ENCODE peak calls at places on chromosomes 7 and 10, in eight cellular contexts. One of them, this sample, is unnamed.
A peak's percentile ranks its signal among the peaks of the same experiment; 100 is the strongest.

GRCh38 chr7:151201751-151202150 is 8.5 kb downstream of the H2BK1 start:
- DNase-seq in natural killer cell: no peak
- DNase-seq in GM13977: no peak
- DNase-seq in neural crest cell: no peak
- DNase-seq in lower lobe of right lung: no peak
- DNase-seq in AG04450: no peak
- DNase-seq in BE2C: no peak
- DNase-seq in nephron progenitor cell: no peak
- DNase-seq in this sample: no peak

GRCh38 chr7:10343108-10343507 is 630.6 kb upstream of the PHF14 start:
- DNase-seq in natural killer cell: no peak
- DNase-seq in GM13977: no peak
- DNase-seq in neural crest cell: no peak
- DNase-seq in lower lobe of right lung: no peak
- DNase-seq in AG04450: no peak
- DNase-seq in BE2C: no peak
- DNase-seq in nephron progenitor cell: no peak
- DNase-seq in this sample: no peak

GRCh38 chr7:151623766-151624165 is 104.1 kb upstream of the RHEB start:
- DNase-seq in natural killer cell: no peak
- DNase-seq in GM13977: no peak
- DNase-seq in neural crest cell: no peak
- DNase-seq in lower lobe of right lung: no peak
- DNase-seq in AG04450: no peak
- DNase-seq in BE2C: no peak
- DNase-seq in nephron progenitor cell: no peak
- DNase-seq in this sample: no peak

GRCh38 chr10:44030132-44030531 is 354.8 kb downstream of the CXCL12 start:
- DNase-seq in natural killer cell: no peak
- DNase-seq in GM13977: peak; percentile 60
- DNase-seq in neural crest cell: no peak
- DNase-seq in lower lobe of right lung: no peak
- DNase-seq in AG04450: no peak
- DNase-seq in BE2C: no peak
- DNase-seq in nephron progenitor cell: no peak
- DNase-seq in this sample: no peak

GRCh38 chr7:25259487-25260243 is 31.4 kb upstream of the NPVF start:
- DNase-seq in natural killer cell: peak; percentile 33
- DNase-seq in GM13977: peak; percentile 56
- DNase-seq in neural crest cell: peak; percentile 68
- DNase-seq in lower lobe of right lung: peak; percentile 49
- DNase-seq in AG04450: peak; percentile 53
- DNase-seq in BE2C: peak; percentile 67
- DNase-seq in nephron progenitor cell: peak; percentile 64
- DNase-seq in this sample: peak; percentile 44

GRCh38 chr10:121232494-121232893 is 365.8 kb downstream of the FGFR2 start:
- DNase-seq in natural killer cell: no peak
- DNase-seq in GM13977: no peak
- DNase-seq in neural crest cell: no peak
- DNase-seq in lower lobe of right lung: no peak
- DNase-seq in AG04450: no peak
- DNase-seq in BE2C: no peak
- DNase-seq in nephron progenitor cell: no peak
- DNase-seq in this sample: no peak

GRCh38 chr7:50619684-50620083 is 54.5 kb upstream of the DDC start:
- DNase-seq in natural killer cell: no peak
- DNase-seq in GM13977: no peak
- DNase-seq in neural crest cell: no peak
- DNase-seq in lower lobe of right lung: no peak
- DNase-seq in AG04450: no peak
- DNase-seq in BE2C: no peak
- DNase-seq in nephron progenitor cell: no peak
- DNase-seq in this sample: no peak

GRCh38 chr10:116671274-116671926 is 50.6 kb downstream of the PNLIPRP2 start:
- DNase-seq in natural killer cell: no peak
- DNase-seq in GM13977: no peak
- DNase-seq in neural crest cell: no peak
- DNase-seq in lower lobe of right lung: no peak
- DNase-seq in AG04450: peak; percentile 30
- DNase-seq in BE2C: no peak
- DNase-seq in nephron progenitor cell: no peak
- DNase-seq in this sample: no peak

GRCh38 chr10:64344211-64344610 is 823.0 kb downstream of the REEP3 start:
- DNase-seq in natural killer cell: no peak
- DNase-seq in GM13977: no peak
- DNase-seq in neural crest cell: no peak
- DNase-seq in lower lobe of right lung: no peak
- DNase-seq in AG04450: no peak
- DNase-seq in BE2C: no peak
- DNase-seq in nephron progenitor cell: no peak
- DNase-seq in this sample: no peak

GRCh38 chr10:1360581-1361164 is 304.5 kb downstream of the WDR37 start:
- DNase-seq in natural killer cell: no peak
- DNase-seq in GM13977: no peak
- DNase-seq in neural crest cell: no peak
- DNase-seq in lower lobe of right lung: no peak
- DNase-seq in AG04450: no peak
- DNase-seq in BE2C: no peak
- DNase-seq in nephron progenitor cell: peak; percentile 44
- DNase-seq in this sample: no peak

GRCh38 chr7:138072726-138073125 is 3.5 kb upstream of the AKR1D1 start:
- DNase-seq in natural killer cell: no peak
- DNase-seq in GM13977: no peak
- DNase-seq in neural crest cell: no peak
- DNase-seq in lower lobe of right lung: no peak
- DNase-seq in AG04450: no peak
- DNase-seq in BE2C: no peak
- DNase-seq in nephron progenitor cell: no peak
- DNase-seq in this sample: no peak

GRCh38 chr7:64945481-64945756 is 42.3 kb downstream of the ZNF273 start:
- DNase-seq in natural killer cell: no peak
- DNase-seq in GM13977: no peak
- DNase-seq in neural crest cell: no peak
- DNase-seq in lower lobe of right lung: no peak
- DNase-seq in AG04450: no peak
- DNase-seq in BE2C: no peak
- DNase-seq in nephron progenitor cell: no peak
- DNase-seq in this sample: no peak

GRCh38 chr10:120456143-120456625 is 843 bp upstream of the PLPP4 start:
- DNase-seq in natural killer cell: no peak
- DNase-seq in GM13977: no peak
- DNase-seq in neural crest cell: no peak
- DNase-seq in lower lobe of right lung: no peak
- DNase-seq in AG04450: no peak
- DNase-seq in BE2C: no peak
- DNase-seq in nephron progenitor cell: peak; percentile 22
- DNase-seq in this sample: no peak

GRCh38 chr7:73611017-73611555 is 13.2 kb downstream of the MLXIPL start:
- DNase-seq in natural killer cell: no peak
- DNase-seq in GM13977: no peak
- DNase-seq in neural crest cell: no peak
- DNase-seq in lower lobe of right lung: no peak
- DNase-seq in AG04450: no peak
- DNase-seq in BE2C: no peak
- DNase-seq in nephron progenitor cell: no peak
- DNase-seq in this sample: no peak

GRCh38 chr7:103966593-103967277 is 22.7 kb downstream of the RELN start:
- DNase-seq in natural killer cell: no peak
- DNase-seq in GM13977: no peak
- DNase-seq in neural crest cell: no peak
- DNase-seq in lower lobe of right lung: no peak
- DNase-seq in AG04450: no peak
- DNase-seq in BE2C: no peak
- DNase-seq in nephron progenitor cell: no peak
- DNase-seq in this sample: no peak

GRCh38 chr7:44284881-44285541 is 40.4 kb downstream of the CAMK2B start:
- DNase-seq in natural killer cell: no peak
- DNase-seq in GM13977: no peak
- DNase-seq in neural crest cell: no peak
- DNase-seq in lower lobe of right lung: peak; percentile 32
- DNase-seq in AG04450: no peak
- DNase-seq in BE2C: peak; percentile 4
- DNase-seq in nephron progenitor cell: peak; percentile 1
- DNase-seq in this sample: no peak

DNA sequence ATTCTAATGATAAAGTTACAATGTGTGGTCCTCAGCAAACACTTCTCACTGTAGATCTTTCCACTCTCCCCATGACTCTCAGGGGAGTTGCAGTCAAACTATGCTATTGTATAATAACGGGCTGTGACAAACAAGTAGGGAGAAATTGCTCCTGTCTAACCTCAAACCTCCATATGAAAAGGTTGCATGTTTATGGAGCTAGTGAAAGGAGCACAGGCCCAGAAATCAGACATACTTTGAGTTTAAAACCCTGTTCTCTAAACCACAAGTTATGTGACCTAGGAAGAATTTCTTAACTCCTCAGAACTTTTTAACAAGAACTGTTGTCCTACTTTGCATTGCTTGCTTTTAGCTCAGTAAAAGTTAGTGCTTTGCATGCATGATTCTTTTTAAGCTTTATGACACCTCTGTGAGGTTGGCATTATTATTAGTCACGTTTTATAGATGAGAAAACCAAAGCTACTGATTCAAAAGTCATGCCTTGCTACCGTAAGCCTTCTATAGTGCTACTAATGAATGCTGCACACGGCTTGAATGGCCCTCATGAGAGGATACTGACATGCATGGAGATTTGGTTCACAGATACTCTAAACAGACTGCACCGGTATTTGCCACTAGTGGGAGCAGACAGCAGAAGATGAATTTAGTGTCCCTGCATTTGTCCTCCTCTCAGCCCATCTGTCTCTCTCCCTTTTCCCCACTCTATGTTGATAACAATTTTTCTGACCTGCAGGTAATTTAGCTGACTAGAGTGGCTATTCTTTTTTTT is 129.5 kb upstream of the PCGF5 start:
- DNase-seq in natural killer cell: no peak
- DNase-seq in GM13977: peak; percentile 18
- DNase-seq in neural crest cell: no peak
- DNase-seq in lower lobe of right lung: no peak
- DNase-seq in AG04450: no peak
- DNase-seq in BE2C: peak; percentile 32
- DNase-seq in nephron progenitor cell: no peak
- DNase-seq in this sample: peak; percentile 7
- TF ChIP-seq CTCF in natural killer cell: no peak
- TF ChIP-seq CTCF in GM13977: peak; percentile 45
- TF ChIP-seq CTCF in neural crest cell: peak; percentile 30
- TF ChIP-seq CTCF in lower lobe of right lung: no peak
- TF ChIP-seq CTCF in AG04450: peak; percentile 14
- TF ChIP-seq CTCF in BE2C: peak; percentile 58
- TF ChIP-seq CTCF in nephron progenitor cell: peak; percentile 10
- TF ChIP-seq CTCF in this sample: peak; percentile 45

DNA sequence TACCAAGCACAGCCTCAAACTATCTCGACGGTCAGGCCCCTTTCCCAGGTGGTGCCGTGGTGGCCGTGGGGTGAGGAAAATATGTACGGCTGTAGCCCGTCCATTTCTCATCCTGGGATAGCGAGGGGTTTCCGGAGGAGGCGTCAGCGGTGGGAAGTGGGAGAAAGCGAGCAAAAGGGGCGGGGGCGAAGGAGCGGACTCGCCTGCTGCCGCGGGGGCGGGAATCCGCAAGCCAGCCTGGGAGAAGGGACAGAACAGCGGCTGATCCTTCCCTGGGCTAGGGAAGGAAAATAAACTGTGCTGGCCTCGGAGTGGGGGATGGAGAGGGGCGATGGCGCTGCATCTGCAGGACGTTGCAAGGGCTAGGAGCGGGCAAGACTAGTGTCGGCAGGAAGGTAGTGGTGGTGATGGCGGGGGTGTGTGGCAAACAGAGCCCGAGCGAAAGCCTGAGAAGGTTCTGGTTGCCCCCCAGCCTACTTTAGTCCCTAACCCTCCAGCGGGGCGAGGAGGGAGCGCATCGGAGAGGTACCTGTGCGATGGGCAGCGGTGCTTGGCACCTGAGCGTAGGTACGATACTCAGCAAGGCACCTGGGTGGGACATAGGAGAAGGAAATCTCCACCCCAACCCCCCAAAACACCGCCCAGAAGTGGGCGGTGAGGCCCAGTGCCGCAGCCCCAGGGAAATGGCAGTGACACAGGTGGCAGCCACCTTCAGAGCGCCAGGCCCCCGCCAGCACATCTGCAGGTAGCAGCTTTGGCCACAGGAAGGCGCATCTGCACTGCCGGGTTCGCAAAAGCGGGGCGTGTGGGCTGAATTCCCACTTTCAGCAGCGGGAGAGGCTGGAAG is 49.9 kb upstream of the STEAP1B start:
- DNase-seq in natural killer cell: no peak
- DNase-seq in GM13977: peak; percentile 55
- DNase-seq in neural crest cell: peak; percentile 34
- DNase-seq in lower lobe of right lung: no peak
- DNase-seq in AG04450: no peak
- DNase-seq in BE2C: peak; percentile 61
- DNase-seq in nephron progenitor cell: peak; percentile 74
- DNase-seq in this sample: no peak
- TF ChIP-seq CTCF in natural killer cell: peak; percentile 42
- TF ChIP-seq CTCF in GM13977: peak; percentile 83
- TF ChIP-seq CTCF in neural crest cell: peak; percentile 67
- TF ChIP-seq CTCF in lower lobe of right lung: peak; percentile 29
- TF ChIP-seq CTCF in AG04450: peak; percentile 48
- TF ChIP-seq CTCF in BE2C: peak; percentile 71
- TF ChIP-seq CTCF in nephron progenitor cell: peak; percentile 56
- TF ChIP-seq CTCF in this sample: peak; percentile 62

DNA sequence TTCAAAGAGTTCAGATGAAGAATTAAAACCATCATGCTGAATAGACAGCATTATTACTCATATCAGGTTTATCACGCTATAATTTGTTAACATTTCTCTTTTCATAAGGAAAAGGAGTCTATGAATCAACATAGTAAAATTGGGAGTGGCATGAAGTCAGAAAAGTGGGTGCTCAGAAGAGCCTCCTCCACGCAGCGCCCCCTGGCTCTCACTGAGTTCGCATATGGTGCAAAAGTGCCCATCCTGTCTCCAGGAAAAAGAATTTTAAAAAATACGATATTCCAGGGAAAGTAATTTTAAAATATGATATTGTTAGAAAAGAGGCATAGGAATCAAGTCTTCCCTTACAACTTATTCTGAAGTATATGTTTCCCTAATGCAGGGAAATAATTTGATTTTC is 176.3 kb upstream of the TCERG1L start:
- DNase-seq in natural killer cell: no peak
- DNase-seq in GM13977: no peak
- DNase-seq in neural crest cell: no peak
- DNase-seq in lower lobe of right lung: no peak
- DNase-seq in AG04450: no peak
- DNase-seq in BE2C: no peak
- DNase-seq in nephron progenitor cell: no peak
- DNase-seq in this sample: no peak
- TF ChIP-seq CTCF in natural killer cell: no peak
- TF ChIP-seq CTCF in GM13977: no peak
- TF ChIP-seq CTCF in neural crest cell: no peak
- TF ChIP-seq CTCF in lower lobe of right lung: no peak
- TF ChIP-seq CTCF in AG04450: no peak
- TF ChIP-seq CTCF in BE2C: no peak
- TF ChIP-seq CTCF in nephron progenitor cell: no peak
- TF ChIP-seq CTCF in this sample: no peak

DNA sequence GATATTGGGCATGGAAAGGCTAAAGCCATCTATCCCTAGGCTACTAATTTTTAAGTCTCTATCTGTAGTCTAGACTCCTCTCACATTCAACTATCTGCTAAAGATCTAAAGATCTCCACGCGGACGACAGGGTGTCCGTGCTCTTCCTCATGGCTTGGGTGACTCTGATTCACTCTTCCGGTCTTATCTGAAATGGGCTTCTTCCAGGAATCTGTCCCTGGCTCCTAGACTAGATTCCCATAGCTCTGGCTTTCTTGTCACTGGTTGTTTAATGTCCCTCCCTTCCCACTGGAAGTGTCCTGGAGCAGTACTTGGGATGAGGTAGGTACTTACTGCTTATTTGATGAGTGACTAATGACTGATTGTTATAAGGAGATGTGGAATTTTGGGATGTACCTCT is 62.0 kb upstream of the PODXL start:
- DNase-seq in natural killer cell: no peak
- DNase-seq in GM13977: no peak
- DNase-seq in neural crest cell: no peak
- DNase-seq in lower lobe of right lung: no peak
- DNase-seq in AG04450: no peak
- DNase-seq in BE2C: no peak
- DNase-seq in nephron progenitor cell: no peak
- DNase-seq in this sample: no peak
- TF ChIP-seq CTCF in natural killer cell: no peak
- TF ChIP-seq CTCF in GM13977: no peak
- TF ChIP-seq CTCF in neural crest cell: no peak
- TF ChIP-seq CTCF in lower lobe of right lung: no peak
- TF ChIP-seq CTCF in AG04450: no peak
- TF ChIP-seq CTCF in BE2C: no peak
- TF ChIP-seq CTCF in nephron progenitor cell: no peak
- TF ChIP-seq CTCF in this sample: no peak

This sample was measured in GM12864.